ENCODE peak calls at places on chromosomes 7 and 10, in six cellular contexts. I is fibroblast of pulmonary artery; D is left lung; M is stimulated activated CD8-positive, alpha-beta memory T cell treated with anti-CD3 and anti-CD28 coated beads, Interleukin-2, amount 100 ng/mL, for 1 hour; H is cardiac fibroblast; R is hypothalamus. A is an unnamed sample.

GRCh38 chr7:48298779-48299178 is 127.5 kb downstream of the ABCA13 start:
- DNase-seq in I (peak; percentile 18), D (no peak), M (no peak), H (no peak), R (no peak), A (peak; percentile 42)

GRCh38 chr7:139231513-139232376 is 708 bp downstream of the UBN2 start:
- DNase-seq in I (peak; percentile 42), D (peak; percentile 42), M (peak; percentile 2), H (peak; percentile 35), R (peak; percentile 12), A (peak; percentile 33)

GRCh38 chr10:79053081-79053434 is 15.7 kb upstream of the ZMIZ1 start:
- DNase-seq in I (no peak), D (no peak), M (no peak), H (no peak), R (no peak), A (no peak)

GRCh38 chr10:31698169-31698890 is 230.3 kb downstream of the ARHGAP12 start:
- DNase-seq in I (peak; percentile 97), D (no peak), M (no peak), H (peak; percentile 92), R (no peak), A (peak; percentile 62)

GRCh38 chr10:99366666-99367065 is 37.5 kb downstream of the CNNM1 start:
- DNase-seq in I (no peak), D (no peak), M (no peak), H (no peak), R (no peak), A (no peak)

GRCh38 chr7:135557455-135558336 is at the start of gene NUP205:
- DNase-seq in I (peak; percentile 90), D (peak; percentile 79), M (peak; percentile 56), H (peak; percentile 87), R (peak; percentile 52), A (peak; percentile 79)

GRCh38 chr10:93745411-93746065 is 12.2 kb upstream of the LGI1 start:
- DNase-seq in I (peak; percentile 8), D (no peak), M (no peak), H (peak; percentile 29), R (peak; percentile 21), A (peak; percentile 76)

GRCh38 chr10:71382028-71382427 is 14.7 kb upstream of the CDH23 start:
- DNase-seq in I (no peak), D (no peak), M (no peak), H (no peak), R (no peak), A (no peak)

GRCh38 chr10:30510184-30510931 is 76.4 kb downstream of the MAP3K8 start:
- DNase-seq in I (peak; percentile 62), D (peak; percentile 68), M (no peak), H (peak; percentile 59), R (no peak), A (peak; percentile 12)